ENCODE peak calls at places on chromosomes 2 and 18, in six cellular contexts. R, P, W, N, F and S are unnamed samples.

GRCh38 chr2:199659207-199659606 is 191.8 kb downstream of the FTCDNL1 start:
- DNase-seq in W (peak), N (no peak), P (no peak), F (peak), R (peak), S (peak)

GRCh38 chr2:15302154-15302553 is 259.0 kb downstream of the NBAS start:
- DNase-seq in F (peak), W (no peak), P (no peak), R (no peak), N (no peak), S (peak)

GRCh38 chr2:234308814-234309195 is 188.1 kb downstream of the ARL4C start:
- DNase-seq in W (no peak), N (no peak), R (no peak), F (no peak), P (no peak), S (peak)

GRCh38 chr2:10236571-10237391 is 65.9 kb upstream of the HPCAL1 start:
- DNase-seq in W (no peak), R (peak), N (no peak), P (no peak), F (no peak), S (no peak)

GRCh38 chr2:42859006-42859552 is 66.7 kb upstream of the HAAO start:
- DNase-seq in P (peak), N (peak), F (peak), R (peak), W (peak), S (peak)

GRCh38 chr2:155368934-155369333 is 670.4 kb downstream of the KCNJ3 start:
- DNase-seq in N (peak), R (no peak), W (peak), F (peak), P (peak), S (peak)

GRCh38 chr18:4394700-4395099 is 60.4 kb downstream of the DLGAP1 start:
- DNase-seq in N (no peak), F (no peak), P (peak), W (no peak), R (no peak), S (no peak)

GRCh38 chr2:168178520-168178919 is 68.9 kb downstream of the STK39 start:
- DNase-seq in R (no peak), N (no peak), W (no peak), P (no peak), F (no peak), S (no peak)

GRCh38 chr2:33521791-33522281 is 45.4 kb downstream of the RASGRP3 start:
- DNase-seq in R (no peak), W (no peak), N (no peak), F (peak), P (no peak), S (peak)

GRCh38 chr2:23127465-23127864 is 257.5 kb upstream of the KLHL29 start:
- DNase-seq in R (no peak), N (peak), F (no peak), W (no peak), P (no peak), S (no peak)

GRCh38 chr2:232325324-232326273 is 53.0 kb upstream of the ALPP start:
- DNase-seq in W (peak), F (peak), R (peak), N (peak), P (no peak), S (peak)

GRCh38 chr18:48819276-48819675 is 131.5 kb downstream of the SMAD7 start:
- DNase-seq in P (no peak), N (no peak), W (no peak), R (no peak), F (no peak), S (no peak)

GRCh38 chr18:64436111-64436510 is 287.2 kb upstream of the LINC00305 start:
- DNase-seq in W (no peak), F (no peak), N (no peak), P (no peak), R (no peak), S (no peak)

GRCh38 chr18:46098616-46098933 is 479 bp upstream of the ATP5F1A start:
- DNase-seq in N (no peak), W (no peak), P (no peak), F (no peak), R (no peak), S (no peak)

GRCh38 chr18:46095532-46095931 is 2.6 kb downstream of the ATP5F1A start:
- DNase-seq in R (no peak), W (no peak), N (no peak), F (no peak), P (no peak), S (no peak)

GRCh38 chr18:46096651-46097300 is 1.3 kb downstream of the ATP5F1A start:
- DNase-seq in F (peak), N (no peak), W (no peak), P (peak), R (no peak), S (no peak)

GRCh38 chr18:46097853-46098615 is at the start of gene ATP5F1A:
- DNase-seq in F (peak), W (peak), R (peak), P (peak), N (peak), S (peak)

DNA sequence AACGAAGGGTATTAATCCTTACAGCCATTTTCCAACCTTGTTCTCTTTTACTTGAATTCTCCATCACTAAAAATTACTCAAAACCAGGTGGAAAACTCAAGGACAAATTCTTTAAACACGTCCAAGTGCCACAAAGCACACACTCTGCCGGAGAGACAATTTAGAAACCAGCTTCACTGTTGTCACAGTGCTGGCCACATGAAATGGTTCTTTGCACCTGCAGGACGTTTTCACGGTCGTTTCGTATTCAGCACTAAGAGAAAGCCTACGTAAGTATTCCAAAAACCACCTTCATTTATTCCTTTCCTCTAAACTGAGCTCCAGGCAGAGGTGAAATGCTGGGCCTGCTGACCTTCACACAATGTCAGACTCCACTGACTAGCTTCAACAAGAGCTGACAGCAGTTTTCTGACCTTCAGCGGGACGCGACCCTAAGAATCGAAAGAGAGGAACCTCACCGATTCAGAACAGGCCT is 681 bp downstream of the ATP5F1A start:
- DNase-seq in N (no peak), F (peak), P (peak), W (no peak), R (no peak), S (no peak)
- H2AFZ ChIP-seq in N (no peak), F (peak), P (peak), W (peak), R (peak), S (peak)

GRCh38 chr2:238847432-238847801 is 468 bp upstream of the TWIST2 start:
- DNase-seq in F (no peak), N (no peak), P (no peak), R (no peak), W (peak), S (no peak)
- H3K4me2 ChIP-seq in F (peak), N (peak), P (no peak), R (peak), W (peak), S (peak)

DNA sequence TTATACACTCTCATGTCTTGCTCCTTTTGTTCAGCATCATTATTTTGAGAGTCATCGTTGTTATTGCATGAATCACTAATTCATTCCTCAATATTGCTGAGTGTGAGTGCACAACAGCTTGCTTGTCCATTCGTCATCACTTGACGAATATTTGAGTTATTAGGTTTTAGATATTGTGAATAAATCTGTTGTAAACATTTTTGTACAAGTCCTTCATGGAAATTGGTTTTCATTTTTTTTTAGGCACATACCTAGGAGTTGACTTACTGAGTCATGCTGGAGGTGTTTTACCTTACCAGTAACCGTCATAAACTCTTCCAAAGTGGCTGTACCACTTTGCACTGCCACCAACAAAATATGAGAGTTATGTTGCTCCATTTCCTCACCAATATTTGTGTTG is 84.2 kb upstream of the NCK2 start:
- DNase-seq in F (no peak), W (no peak), N (no peak), R (no peak), P (no peak), S (no peak)
- H2AFZ ChIP-seq in F (no peak), W (no peak), N (no peak), R (no peak), P (no peak), S (no peak)

GRCh38 chr18:8910186-8910585 is 192.3 kb upstream of the NDUFV2 start:
- DNase-seq in P (no peak), W (no peak), N (no peak), F (no peak), R (no peak), S (no peak)
- H3K4me2 ChIP-seq in P (peak), W (no peak), N (no peak), F (peak), R (no peak), S (no peak)

GRCh38 chr2:166513952-166514351 is 19.9 kb upstream of the SCN7A start:
- DNase-seq in N (no peak), F (no peak), P (no peak), W (no peak), R (no peak), S (no peak)
- H2AFZ ChIP-seq in N (no peak), F (no peak), P (no peak), W (no peak), R (no peak), S (no peak)

GRCh38 chr2:215460682-215461081 is 24.8 kb upstream of the FN1 start:
- DNase-seq in F (peak), R (no peak), N (peak), W (no peak), P (no peak), S (peak)
- H3K4me2 ChIP-seq in F (peak), R (peak), N (no peak), W (no peak), P (no peak), S (peak)